ENCODE peak calls at places on chromosomes 4 and X, in five cellular contexts. K is H9, Z is upper lobe of right lung, U is BE2C, R is GM12878. B is an unnamed sample. For H3K4me1, the result is how much of the 10 kb centered on the place peaks cover.

GRCh38 chr4:119207051-119207450 is 5.5 kb upstream of the USP53 start:
- DNase-seq in K (no peak), Z (no peak), U (no peak), R (no peak), B (no peak)

GRCh38 chr4:184802203-184803015 is 23.4 kb downstream of the ACSL1 start:
- DNase-seq in K (no peak), Z (no peak), U (no peak), R (no peak), B (peak)

GRCh38 chr4:149884529-149885206 is 69.0 kb upstream of the IQCM start:
- DNase-seq in K (no peak), Z (no peak), U (no peak), R (no peak), B (no peak)

GRCh38 chrX:123607806-123608205 is 125.0 kb downstream of the THOC2 start:
- DNase-seq in K (no peak), Z (no peak), U (no peak), R (no peak), B (no peak)

GRCh38 chrX:68978211-68978780 is 149.5 kb downstream of the EFNB1 start:
- DNase-seq in K (peak), Z (no peak), U (no peak), R (no peak), B (no peak)

GRCh38 chr4:7665321-7665720 is 230.6 kb upstream of the PSAPL1 start:
- DNase-seq in K (no peak), Z (no peak), U (no peak), R (no peak), B (no peak)

GRCh38 chrX:151902813-151903591 is 9.7 kb upstream of the MAGEA4 start:
- DNase-seq in K (no peak), Z (no peak), U (no peak), R (no peak), B (peak)

GRCh38 chr4:179867300-179867878 is 2375.8 kb upstream of the TENM3 start:
- DNase-seq in K (peak), Z (no peak), U (peak), R (peak), B (peak)

GRCh38 chr4:7761720-7762119 is 177.9 kb downstream of the AFAP1 start:
- DNase-seq in K (peak), Z (peak), U (peak), R (no peak), B (peak)

GRCh38 chr4:44493924-44494323 is 45.3 kb upstream of the KCTD8 start:
- DNase-seq in K (peak), Z (no peak), U (no peak), R (no peak), B (no peak)

GRCh38 chr4:41670530-41670929 is 78.0 kb downstream of the PHOX2B start:
- DNase-seq in K (no peak), Z (no peak), U (peak), R (no peak), B (no peak)

GRCh38 chrX:87736576-87736975 is 219.0 kb downstream of the KLHL4 start:
- DNase-seq in K (no peak), Z (no peak), U (no peak), R (no peak), B (no peak)

GRCh38 chr4:86934772-86935498 is at the start of gene AFF1:
- DNase-seq in K (peak), Z (peak), U (peak), R (peak), B (peak)

GRCh38 chr4:36841583-36842326 is 402.8 kb upstream of the NWD2 start:
- DNase-seq in K (no peak), Z (no peak), U (no peak), R (peak), B (no peak)

GRCh38 chr4:152500798-152501434 is 35.0 kb downstream of the FBXW7 start:
- DNase-seq in K (peak), Z (no peak), U (peak), R (peak), B (peak)

DNA sequence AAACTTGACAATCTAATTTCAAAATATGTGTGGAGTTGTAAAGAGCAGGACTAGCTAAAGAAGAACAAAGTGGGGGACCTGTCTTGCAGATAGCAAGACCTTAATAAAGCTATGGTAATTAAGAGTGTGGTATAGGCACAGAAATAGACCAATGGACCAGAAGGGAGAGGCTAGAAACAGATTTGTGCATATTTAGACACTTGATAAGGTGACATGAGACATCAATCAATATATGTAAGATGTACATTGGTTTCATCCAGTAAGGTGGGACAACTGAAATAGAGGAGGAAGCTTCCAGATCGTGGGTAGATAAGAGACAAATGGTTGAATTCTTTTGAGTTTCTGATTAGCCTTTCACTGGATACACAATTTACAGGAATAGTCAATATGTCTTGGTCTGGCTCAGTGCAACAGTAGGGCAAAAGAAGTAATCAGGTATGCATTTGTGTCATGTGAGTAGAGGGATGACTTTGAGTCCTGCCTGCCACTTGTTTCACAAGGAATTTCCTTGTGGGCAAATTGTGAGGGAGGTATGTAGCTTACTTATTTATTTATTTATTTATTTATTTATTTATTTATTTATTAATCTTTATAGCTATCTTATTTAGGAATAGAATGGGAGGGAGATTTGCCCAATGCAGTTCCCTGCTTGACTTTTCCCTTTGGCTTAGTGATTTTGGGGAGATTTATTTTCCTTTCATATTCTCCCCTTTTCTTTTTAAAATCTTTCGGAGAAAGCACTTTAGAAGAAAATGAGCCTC is 7.2 kb upstream of the MPP1 start:
- DNase-seq in K (no peak), Z (no peak), U (no peak), R (no peak), B (no peak)
- H3K4me1 ChIP-seq in K (under half), Z (under half), U (under half), R (under half), B (under half)

GRCh38 chr4:2797545-2798305 is 4.8 kb downstream of the SH3BP2 start:
- DNase-seq in K (no peak), Z (peak), U (peak), R (no peak), B (no peak)

GRCh38 chr4:2799971-2800690 is 7.2 kb downstream of the SH3BP2 start:
- DNase-seq in K (no peak), Z (peak), U (peak), R (no peak), B (peak)

GRCh38 chr4:2798399-2799301 is 5.8 kb downstream of the SH3BP2 start:
- DNase-seq in K (no peak), Z (peak), U (peak), R (no peak), B (peak)

GRCh38 chr4:2800691-2801596 is 8.1 kb downstream of the SH3BP2 start:
- DNase-seq in K (peak), Z (peak), U (peak), R (peak), B (peak)

DNA sequence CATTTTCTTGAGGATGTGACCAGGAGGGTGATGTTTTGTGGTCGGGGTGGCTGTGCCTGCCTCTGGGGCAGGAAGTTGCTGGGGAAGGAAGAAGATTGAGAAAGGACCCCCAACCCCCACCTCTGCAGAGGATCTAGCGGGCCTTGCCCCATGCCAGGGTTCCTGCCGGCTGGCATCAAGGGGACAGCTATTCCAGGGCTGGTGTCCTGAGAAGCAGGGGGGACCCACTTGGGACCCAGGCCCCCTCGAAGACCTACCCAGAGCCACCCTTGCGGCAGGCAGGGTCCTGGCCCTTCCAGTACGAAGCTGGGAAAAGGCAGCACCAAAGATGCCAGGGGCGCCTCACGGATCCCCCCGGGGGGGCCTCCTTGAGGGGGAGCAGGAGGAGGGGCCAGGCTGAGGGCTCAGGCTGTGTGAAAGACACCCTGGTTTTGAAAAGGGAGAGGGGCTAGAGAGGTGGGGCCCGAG is 6.6 kb downstream of the SH3BP2 start:
- DNase-seq in K (no peak), Z (peak), U (peak), R (no peak), B (peak)
- H3K4me1 ChIP-seq in K (under half), Z (half or more), U (half or more), R (half or more), B (half or more)

DNA sequence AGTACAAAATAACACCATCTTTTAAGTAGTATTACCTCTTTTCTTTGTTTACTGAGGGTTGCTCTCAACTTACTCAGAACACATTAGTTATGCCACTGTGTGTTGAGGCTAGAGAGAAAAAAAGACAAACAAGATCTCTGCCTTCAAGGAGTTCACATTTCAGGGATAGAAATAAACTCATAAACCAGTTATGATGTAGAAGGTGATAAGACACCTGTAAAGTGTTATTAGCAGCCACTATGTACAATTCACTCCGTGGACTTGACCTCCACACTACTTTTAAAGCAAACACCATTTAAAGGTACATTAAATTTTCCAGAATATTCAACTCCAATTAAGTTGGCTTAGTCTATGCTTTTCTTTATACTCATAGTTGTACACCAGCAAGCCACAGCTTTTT is 278.0 kb downstream of the PDGFC start:
- DNase-seq in K (no peak), Z (no peak), U (no peak), R (no peak), B (no peak)
- H3K4me1 ChIP-seq in K (under half), Z (under half), U (under half), R (under half), B (under half)

DNA sequence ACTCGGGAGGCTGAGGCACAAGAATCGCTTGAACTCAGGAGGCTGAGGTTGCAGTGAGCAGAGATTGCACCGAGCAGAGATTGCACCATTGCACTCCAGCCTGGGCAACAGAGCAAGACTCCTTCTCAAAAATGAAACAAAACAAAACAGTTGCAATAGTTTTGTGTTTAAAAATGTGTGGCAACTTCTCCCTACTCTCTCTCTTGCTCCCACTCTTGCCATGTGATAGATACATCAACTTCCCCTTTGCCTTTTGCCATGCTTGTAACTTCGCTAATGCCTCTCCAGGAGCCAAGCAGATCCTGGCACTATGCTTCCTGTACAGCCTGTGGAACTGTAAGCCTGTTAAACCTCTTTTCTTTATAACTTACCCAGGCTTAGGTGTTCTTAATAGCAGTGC is 52.5 kb upstream of the INTU start:
- DNase-seq in K (no peak), Z (peak), U (no peak), R (no peak), B (no peak)
- H3K4me1 ChIP-seq in K (under half), Z (under half), U (under half), R (under half), B (under half)

GRCh38 chr4:1061747-1062146 is 50.3 kb downstream of the FGFRL1 start:
- DNase-seq in K (no peak), Z (no peak), U (no peak), R (no peak), B (no peak)

GRCh38 chr4:1060646-1061371 is 49.4 kb downstream of the FGFRL1 start:
- DNase-seq in K (peak), Z (no peak), U (no peak), R (no peak), B (peak)

GRCh38 chr4:1058997-1059665 is 47.7 kb downstream of the FGFRL1 start:
- DNase-seq in K (peak), Z (peak), U (no peak), R (no peak), B (no peak)

GRCh38 chr4:1061372-1061700 is 49.9 kb downstream of the FGFRL1 start:
- DNase-seq in K (no peak), Z (no peak), U (no peak), R (no peak), B (peak)

DNA sequence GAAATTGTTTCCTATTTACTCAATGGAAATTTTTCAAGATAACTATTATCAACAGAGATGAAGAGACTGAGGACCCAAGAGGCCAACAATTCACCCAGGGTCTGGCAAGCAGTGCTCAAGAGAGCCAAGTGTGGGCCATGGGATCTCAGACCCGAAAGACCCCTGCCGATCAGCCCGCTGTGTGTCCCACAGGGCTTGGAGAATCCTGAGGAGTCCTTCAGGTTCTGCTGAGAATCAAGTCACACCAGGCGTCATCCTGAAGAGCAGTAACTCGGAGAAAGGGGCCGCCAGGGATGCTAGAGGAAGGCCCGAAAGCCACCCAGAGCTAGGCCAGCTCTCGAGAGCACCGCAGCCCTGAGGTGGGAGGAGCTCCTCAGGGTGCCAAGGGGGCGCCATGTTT is 48.7 kb downstream of the FGFRL1 start:
- DNase-seq in K (peak), Z (no peak), U (no peak), R (no peak), B (no peak)
- H3K4me1 ChIP-seq in K (under half), Z (under half), U (under half), R (under half), B (under half)

GRCh38 chr4:2258091-2259035 is 3.5 kb downstream of the MXD4 start:
- DNase-seq in K (no peak), Z (peak), U (peak), R (no peak), B (no peak)
- H3K4me1 ChIP-seq in K (under half), Z (half or more), U (under half), R (under half), B (under half)

GRCh38 chr4:25873632-25874129 is 10.9 kb upstream of the SEL1L3 start:
- DNase-seq in K (no peak), Z (no peak), U (no peak), R (no peak), B (no peak)

GRCh38 chr4:25872851-25873631 is 10.3 kb upstream of the SEL1L3 start:
- DNase-seq in K (no peak), Z (no peak), U (no peak), R (no peak), B (no peak)

GRCh38 chr4:25867781-25868180 is 5.0 kb upstream of the SEL1L3 start:
- DNase-seq in K (no peak), Z (no peak), U (no peak), R (no peak), B (no peak)

GRCh38 chr4:25865586-25865985 is 2.8 kb upstream of the SEL1L3 start:
- DNase-seq in K (peak), Z (no peak), U (no peak), R (no peak), B (peak)

GRCh38 chr4:25870081-25870480 is 7.3 kb upstream of the SEL1L3 start:
- DNase-seq in K (no peak), Z (no peak), U (no peak), R (peak), B (no peak)
- H3K4me1 ChIP-seq in K (under half), Z (under half), U (under half), R (half or more), B (under half)

GRCh38 chr4:1767058-1767769 is 25.9 kb upstream of the FGFR3 start:
- DNase-seq in K (peak), Z (no peak), U (no peak), R (no peak), B (no peak)

GRCh38 chr4:1768367-1769034 is 24.6 kb upstream of the FGFR3 start:
- DNase-seq in K (no peak), Z (peak), U (no peak), R (no peak), B (no peak)

GRCh38 chr4:1769692-1770091 is 23.4 kb upstream of the FGFR3 start:
- DNase-seq in K (no peak), Z (no peak), U (no peak), R (no peak), B (no peak)

GRCh38 chr4:1766336-1767057 is 26.6 kb upstream of the FGFR3 start:
- DNase-seq in K (peak), Z (no peak), U (no peak), R (no peak), B (no peak)

DNA sequence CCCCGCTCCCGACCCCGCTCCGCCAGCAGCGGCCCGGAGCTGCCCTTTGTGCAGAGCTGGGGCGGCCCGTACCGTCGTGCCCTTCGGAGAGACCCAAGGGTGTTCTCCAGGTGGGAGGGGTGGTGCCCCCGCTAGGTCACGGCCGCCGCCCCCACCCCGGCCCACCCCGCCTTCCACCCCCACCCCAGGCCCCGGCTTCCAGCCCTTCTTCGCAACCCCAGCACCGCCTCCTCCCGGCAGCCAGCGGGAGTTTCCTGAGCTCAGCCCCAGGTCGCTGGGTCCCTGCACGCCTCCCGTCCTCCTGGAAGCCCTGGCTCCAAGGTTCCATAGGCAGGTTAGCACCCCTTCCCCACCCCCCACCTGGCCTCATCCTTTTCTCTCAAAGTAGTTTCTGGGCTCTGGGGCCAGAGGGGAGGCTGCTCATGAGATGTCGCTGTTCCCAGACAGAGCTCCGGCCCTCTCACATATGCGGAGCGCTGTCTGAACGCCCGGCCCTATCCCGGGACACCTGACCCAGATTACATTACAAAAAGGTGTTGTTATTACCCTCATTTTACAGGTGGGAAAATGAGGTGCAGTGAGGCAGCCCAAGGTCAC is 25.2 kb upstream of the FGFR3 start:
- DNase-seq in K (peak), Z (peak), U (peak), R (no peak), B (peak)
- H3K4me1 ChIP-seq in K (under half), Z (under half), U (under half), R (under half), B (under half)

GRCh38 chr4:91283726-91284125 is 1020.0 kb upstream of the GRID2 start:
- DNase-seq in K (no peak), Z (no peak), U (no peak), R (no peak), B (no peak)
- H3K4me1 ChIP-seq in K (under half), Z (under half), U (under half), R (under half), B (under half)

B was measured in SJCRH30.